ENCODE peak calls at places on chromosomes 4 and X, in four cellular contexts. One of them, this sample, is unnamed.

GRCh38 chrX:66053414-66053813 is 13.5 kb upstream of the VSIG4 start:
- DNase-seq in coronary artery: no peak
- DNase-seq in lower leg skin: no peak
- DNase-seq in progenitor cell of endocrine pancreas: no peak
- DNase-seq in this sample: no peak

GRCh38 chr4:149347139-149347538 is 468.5 kb downstream of the IQCM start:
- DNase-seq in lower leg skin: no peak
- DNase-seq in progenitor cell of endocrine pancreas: no peak
- DNase-seq in coronary artery: no peak
- DNase-seq in this sample: no peak

GRCh38 chrX:17459596-17459995 is 84.6 kb downstream of the NHS start:
- DNase-seq in lower leg skin: no peak
- DNase-seq in progenitor cell of endocrine pancreas: no peak
- DNase-seq in coronary artery: no peak
- DNase-seq in this sample: no peak

GRCh38 chr4:156933633-156934258 is 37.9 kb downstream of the PDGFC start:
- DNase-seq in lower leg skin: no peak
- DNase-seq in progenitor cell of endocrine pancreas: no peak
- DNase-seq in coronary artery: no peak
- DNase-seq in this sample: peak; percentile 93

GRCh38 chr4:76188149-76188548 is 25.5 kb downstream of the SCARB2 start:
- DNase-seq in progenitor cell of endocrine pancreas: no peak
- DNase-seq in lower leg skin: no peak
- DNase-seq in coronary artery: no peak
- DNase-seq in this sample: no peak

GRCh38 chr4:95107004-95107403 is 349.2 kb downstream of the BMPR1B start:
- DNase-seq in progenitor cell of endocrine pancreas: no peak
- DNase-seq in coronary artery: no peak
- DNase-seq in lower leg skin: no peak
- DNase-seq in this sample: no peak

GRCh38 chr4:139200506-139200905 is 23.5 kb upstream of the ELF2 start:
- DNase-seq in lower leg skin: no peak
- DNase-seq in progenitor cell of endocrine pancreas: no peak
- DNase-seq in coronary artery: no peak
- DNase-seq in this sample: no peak

GRCh38 chrX:22126311-22126710 is 94.2 kb downstream of the PHEX start:
- DNase-seq in progenitor cell of endocrine pancreas: no peak
- DNase-seq in lower leg skin: no peak
- DNase-seq in coronary artery: no peak
- DNase-seq in this sample: no peak

GRCh38 chr4:610411-611261 is 14.7 kb upstream of the PDE6B start:
- DNase-seq in coronary artery: peak; percentile 47
- DNase-seq in lower leg skin: peak; percentile 26
- DNase-seq in progenitor cell of endocrine pancreas: no peak
- DNase-seq in this sample: peak; percentile 74

GRCh38 chr4:130486841-130487240 is 1390.9 kb downstream of the C4orf33 start:
- DNase-seq in progenitor cell of endocrine pancreas: no peak
- DNase-seq in lower leg skin: no peak
- DNase-seq in coronary artery: no peak
- DNase-seq in this sample: no peak

GRCh38 chr4:128802680-128803628 is 6.5 kb upstream of the JADE1 start:
- DNase-seq in coronary artery: no peak
- DNase-seq in progenitor cell of endocrine pancreas: no peak
- DNase-seq in lower leg skin: no peak
- DNase-seq in this sample: no peak

GRCh38 chr4:40613456-40613855 is 16.2 kb downstream of the RBM47 start:
- DNase-seq in lower leg skin: no peak
- DNase-seq in progenitor cell of endocrine pancreas: no peak
- DNase-seq in coronary artery: no peak
- DNase-seq in this sample: peak; percentile 58

DNA sequence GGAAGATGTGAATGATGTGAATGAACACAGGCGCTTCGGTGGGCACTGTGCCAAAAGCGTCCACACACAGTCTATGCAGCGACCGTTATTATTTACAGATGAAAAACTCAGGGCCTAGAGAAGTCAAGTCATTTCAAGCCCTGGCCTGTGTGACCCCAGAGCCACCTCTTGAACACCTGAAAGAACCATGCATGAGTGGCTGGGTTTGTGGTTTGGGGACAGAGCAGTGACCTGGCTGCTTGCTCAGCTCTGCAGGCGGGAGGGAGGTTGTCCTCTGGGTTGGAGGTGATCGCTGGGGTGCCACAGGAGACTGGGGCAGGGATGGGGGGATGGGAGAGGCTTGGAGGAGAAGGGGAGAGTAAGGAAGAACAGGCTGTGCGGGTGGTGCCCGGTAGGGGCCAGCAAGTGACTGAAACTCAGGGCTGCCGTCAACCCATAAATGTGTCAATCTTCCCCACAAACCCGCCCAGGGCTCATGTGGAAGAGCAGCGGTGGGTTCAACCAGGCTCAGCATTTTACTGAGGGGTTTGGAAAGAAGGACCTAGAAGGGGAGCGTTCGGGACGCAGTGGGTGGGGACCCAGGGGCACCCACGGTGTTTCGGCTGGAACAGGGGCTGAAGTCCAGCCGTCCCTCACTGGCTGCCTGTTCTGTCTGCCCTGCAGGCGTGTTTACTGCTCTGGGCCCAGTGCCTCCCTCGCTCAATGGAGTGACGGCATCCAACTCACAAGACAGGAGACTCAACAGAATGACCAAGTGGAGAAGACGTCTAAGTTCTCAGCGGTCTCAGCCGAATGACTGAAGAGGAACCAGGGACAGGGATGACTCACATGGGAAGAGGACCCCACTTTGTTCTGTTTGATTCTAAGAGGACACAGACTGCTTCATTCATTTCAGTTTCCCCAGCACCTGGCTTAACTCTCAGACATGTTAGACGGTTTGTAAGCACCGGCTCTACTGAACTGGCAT is 167.8 kb downstream of the AFAP1 start:
- DNase-seq in progenitor cell of endocrine pancreas: no peak
- DNase-seq in coronary artery: no peak
- DNase-seq in lower leg skin: no peak
- DNase-seq in this sample: no peak
- TF ChIP-seq CTCF in progenitor cell of endocrine pancreas: no peak
- TF ChIP-seq CTCF in coronary artery: no peak
- TF ChIP-seq CTCF in lower leg skin: no peak
- TF ChIP-seq CTCF in this sample: no peak

GRCh38 chrX:9874483-9874882 is 88.3 kb downstream of the SHROOM2 start:
- DNase-seq in coronary artery: no peak
- DNase-seq in progenitor cell of endocrine pancreas: no peak
- DNase-seq in lower leg skin: no peak
- DNase-seq in this sample: no peak

GRCh38 chrX:9873360-9873759 is 87.1 kb downstream of the SHROOM2 start:
- DNase-seq in progenitor cell of endocrine pancreas: no peak
- DNase-seq in lower leg skin: no peak
- DNase-seq in coronary artery: no peak
- DNase-seq in this sample: no peak

GRCh38 chrX:9871871-9872270 is 85.6 kb downstream of the SHROOM2 start:
- DNase-seq in lower leg skin: no peak
- DNase-seq in progenitor cell of endocrine pancreas: no peak
- DNase-seq in coronary artery: no peak
- DNase-seq in this sample: no peak

GRCh38 chrX:9875801-9876200 is 89.6 kb downstream of the SHROOM2 start:
- DNase-seq in lower leg skin: no peak
- DNase-seq in progenitor cell of endocrine pancreas: no peak
- DNase-seq in coronary artery: no peak
- DNase-seq in this sample: no peak

DNA sequence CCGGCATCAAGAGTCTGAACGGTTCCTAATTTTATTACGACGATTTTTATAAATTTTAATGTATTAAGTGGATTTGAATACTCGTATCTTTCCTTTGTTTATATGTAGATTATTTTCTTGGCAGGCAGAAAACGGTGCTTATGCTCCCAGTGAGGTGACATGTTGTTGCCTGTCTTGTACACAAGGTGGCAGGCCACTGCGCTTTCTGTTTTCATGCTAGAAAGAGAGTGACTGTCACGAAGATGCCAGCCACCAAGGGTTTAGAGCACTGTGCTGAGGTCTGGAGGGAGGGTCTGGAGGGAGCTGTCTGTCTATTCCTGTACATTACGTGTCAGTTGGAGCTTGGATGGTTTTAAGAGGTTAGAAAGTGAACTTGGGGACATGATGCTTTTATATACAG is 87.7 kb downstream of the SHROOM2 start:
- DNase-seq in coronary artery: no peak
- DNase-seq in progenitor cell of endocrine pancreas: no peak
- DNase-seq in lower leg skin: peak; percentile 22
- DNase-seq in this sample: peak; percentile 9
- TF ChIP-seq CTCF in coronary artery: no peak
- TF ChIP-seq CTCF in progenitor cell of endocrine pancreas: peak; percentile 55
- TF ChIP-seq CTCF in lower leg skin: no peak
- TF ChIP-seq CTCF in this sample: peak; percentile 74

GRCh38 chr4:158098802-158099201 is 74.0 kb downstream of the GASK1B start:
- DNase-seq in coronary artery: no peak
- DNase-seq in progenitor cell of endocrine pancreas: no peak
- DNase-seq in lower leg skin: no peak
- DNase-seq in this sample: no peak

GRCh38 chr4:158094413-158095110 is 78.3 kb downstream of the GASK1B start:
- DNase-seq in coronary artery: no peak
- DNase-seq in lower leg skin: no peak
- DNase-seq in progenitor cell of endocrine pancreas: peak; percentile 9
- DNase-seq in this sample: peak; percentile 23

GRCh38 chr4:158099686-158100085 is 73.1 kb downstream of the GASK1B start:
- DNase-seq in lower leg skin: no peak
- DNase-seq in coronary artery: no peak
- DNase-seq in progenitor cell of endocrine pancreas: no peak
- DNase-seq in this sample: no peak
- TF ChIP-seq CTCF in lower leg skin: no peak
- TF ChIP-seq CTCF in coronary artery: no peak
- TF ChIP-seq CTCF in progenitor cell of endocrine pancreas: no peak
- TF ChIP-seq CTCF in this sample: no peak

GRCh38 chr4:81546777-81547176 is 75.1 kb upstream of the RASGEF1B start:
- DNase-seq in progenitor cell of endocrine pancreas: no peak
- DNase-seq in lower leg skin: no peak
- DNase-seq in coronary artery: no peak
- DNase-seq in this sample: no peak
- TF ChIP-seq CTCF in progenitor cell of endocrine pancreas: no peak
- TF ChIP-seq CTCF in lower leg skin: no peak
- TF ChIP-seq CTCF in coronary artery: no peak
- TF ChIP-seq CTCF in this sample: no peak

DNA sequence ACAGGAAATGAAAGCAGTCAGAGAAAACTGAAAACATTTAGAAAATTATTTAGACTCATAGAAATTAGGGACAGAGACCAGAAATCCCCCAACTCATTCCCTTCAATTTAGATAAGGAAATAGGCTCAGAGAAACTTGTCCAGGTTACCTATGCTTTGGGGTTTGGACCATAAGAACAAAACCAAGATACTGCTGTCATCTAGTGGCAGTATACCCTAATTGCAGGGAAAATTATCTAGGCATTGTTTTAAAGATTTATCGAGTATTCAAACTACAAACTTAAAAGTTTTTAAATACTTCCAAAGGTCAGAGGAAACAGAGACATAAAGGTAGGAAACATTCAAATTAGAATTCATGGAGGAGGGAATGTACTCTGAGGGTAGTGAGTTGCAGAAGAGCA is 67.0 kb upstream of the KLHL13 start:
- DNase-seq in lower leg skin: no peak
- DNase-seq in coronary artery: no peak
- DNase-seq in progenitor cell of endocrine pancreas: no peak
- DNase-seq in this sample: no peak
- TF ChIP-seq CTCF in lower leg skin: no peak
- TF ChIP-seq CTCF in coronary artery: no peak
- TF ChIP-seq CTCF in progenitor cell of endocrine pancreas: no peak
- TF ChIP-seq CTCF in this sample: no peak

This sample was measured in HFFc6.